ENCODE peak calls at places on chromosomes 6 and 20, in seven cellular contexts. C, A, H, V, P, J and Q are unnamed samples.

GRCh38 chr6:165662671-165663282 is at the start of gene PDE10A:
- DNase-seq in V (peak), J (peak), C (peak), P (no peak), A (no peak), H (no peak), Q (no peak)

GRCh38 chr20:58553166-58553696 is 38.0 kb upstream of the APCDD1L start:
- DNase-seq in P (no peak), H (no peak), C (no peak), V (peak), J (no peak), A (no peak), Q (peak)

GRCh38 chr20:916125-916799 is at the start of gene ANGPT4:
- DNase-seq in V (no peak), A (no peak), P (no peak), C (no peak), H (no peak), J (no peak), Q (no peak)

GRCh38 chr20:47024461-47024937 is 129.9 kb downstream of the EYA2 start:
- DNase-seq in V (no peak), C (no peak), A (no peak), H (no peak), P (no peak), J (no peak), Q (no peak)

GRCh38 chr6:105363100-105363754 is 39.7 kb downstream of the PREP start:
- DNase-seq in P (no peak), C (peak), V (no peak), J (peak), H (no peak), A (no peak), Q (no peak)

GRCh38 chr6:144379356-144379755 is 94.2 kb downstream of the UTRN start:
- DNase-seq in C (no peak), P (no peak), V (no peak), H (no peak), A (peak), J (no peak), Q (no peak)

GRCh38 chr6:14881399-14881798 is 364.5 kb upstream of the JARID2 start:
- DNase-seq in C (no peak), P (no peak), A (peak), J (no peak), H (no peak), V (no peak), Q (no peak)

GRCh38 chr6:166460473-166461437 is 78.0 kb upstream of the MPC1 start:
- DNase-seq in J (no peak), C (no peak), A (no peak), P (no peak), V (no peak), H (no peak), Q (no peak)

GRCh38 chr6:4712291-4712690 is 63.9 kb upstream of the CDYL start:
- DNase-seq in H (no peak), A (no peak), V (no peak), J (no peak), C (no peak), P (no peak), Q (no peak)